ENCODE peak calls at places on chromosomes 5 and 9, in eight cellular contexts. U is Right ventricle myocardium superior; T is cardiac muscle cell; Z is G401; Y is AG08396; I is ACHN; Q is HEK293T; H is naive thymus-derived CD8-positive, alpha-beta T cell. F is an unnamed sample.

GRCh38 chr9:121998513-121999049 is 94.5 kb downstream of the TTLL11 start:
- DNase-seq in U (no peak), T (no peak), Z (no peak), Y (no peak), I (no peak), Q (no peak), H (no peak), F (no peak)

GRCh38 chr5:59367791-59368394 is 525.6 kb downstream of the PDE4D start:
- DNase-seq in U (peak; percentile 57), T (peak; percentile 85), Z (peak; percentile 74), Y (peak; percentile 25), I (peak; percentile 59), Q (peak; percentile 59), H (peak; percentile 38), F (peak; percentile 70)

GRCh38 chr5:4879693-4880303 is 260.3 kb upstream of the ADAMTS16 start:
- DNase-seq in U (peak; percentile 82), T (peak; percentile 72), Z (peak; percentile 94), Y (peak; percentile 58), I (peak; percentile 61), Q (peak; percentile 68), H (peak; percentile 10), F (peak; percentile 68)

GRCh38 chr9:93673844-93674334 is 97.5 kb downstream of the PHF2 start:
- DNase-seq in U (peak; percentile 44), T (no peak), Z (no peak), Y (no peak), I (no peak), Q (no peak), H (no peak), F (no peak)

GRCh38 chr9:134910146-134910545 is 7.6 kb downstream of the FCN1 start:
- DNase-seq in U (no peak), T (no peak), Z (no peak), Y (no peak), I (no peak), Q (no peak), H (no peak), F (no peak)

GRCh38 chr5:120124031-120124430 is 340.1 kb upstream of the PRR16 start:
- DNase-seq in U (no peak), T (no peak), Z (no peak), Y (no peak), I (no peak), Q (no peak), H (no peak), F (no peak)

GRCh38 chr9:127166111-127166510 is 43.7 kb upstream of the ANGPTL2 start:
- DNase-seq in U (no peak), T (no peak), Z (no peak), Y (no peak), I (no peak), Q (no peak), H (no peak), F (no peak)

GRCh38 chr5:126917918-126918623 is 112.3 kb downstream of the MARCHF3 start:
- DNase-seq in U (no peak), T (peak; percentile 15), Z (peak; percentile 28), Y (peak; percentile 27), I (no peak), Q (peak; percentile 27), H (no peak), F (no peak)

GRCh38 chr9:137298401-137298982 is 3.6 kb downstream of the NRARP start:
- DNase-seq in U (peak; percentile 62), T (peak; percentile 61), Z (no peak), Y (no peak), I (no peak), Q (no peak), H (no peak), F (no peak)

GRCh38 chr5:139708877-139709586 is 60.9 kb downstream of the CXXC5 start:
- DNase-seq in U (peak; percentile 68), T (peak; percentile 59), Z (peak; percentile 71), Y (peak; percentile 84), I (peak; percentile 88), Q (peak; percentile 45), H (no peak), F (no peak)